ENCODE peak calls at places on chromosome 5, in nine cellular contexts. D, Y, Z, P, M, I, J, R and G are unnamed samples.

GRCh38 chr5:97098864-97099454 is 43.5 kb downstream of the LIX1 start:
- DNase-seq in D (no peak), Y (no peak), Z (no peak), P (peak), M (no peak), I (peak), J (no peak), R (no peak), G (no peak)

GRCh38 chr5:75434107-75434506 is 77.3 kb downstream of the CERT1 start:
- DNase-seq in D (no peak), Y (no peak), Z (no peak), P (peak), M (no peak), I (no peak), J (no peak), R (no peak), G (peak)

GRCh38 chr5:178361657-178362445 is 129.2 kb upstream of the PHYKPL start:
- DNase-seq in D (no peak), Y (no peak), Z (peak), P (peak), M (no peak), I (no peak), J (no peak), R (no peak), G (no peak)

GRCh38 chr5:55896663-55897062 is 45.5 kb downstream of the IL31RA start:
- DNase-seq in D (no peak), Y (no peak), Z (no peak), P (no peak), M (no peak), I (peak), J (no peak), R (no peak), G (no peak)

GRCh38 chr5:163913548-163913947 is 408.1 kb downstream of the MAT2B start:
- DNase-seq in D (no peak), Y (no peak), Z (no peak), P (no peak), M (no peak), I (peak), J (no peak), R (no peak), G (peak)

GRCh38 chr5:134714120-134714519 is 24.2 kb upstream of the CAMLG start:
- DNase-seq in D (no peak), Y (no peak), Z (no peak), P (no peak), M (no peak), I (no peak), J (peak), R (no peak), G (no peak)

GRCh38 chr5:64637837-64638443 is 52.4 kb upstream of the SHISAL2B start:
- DNase-seq in D (no peak), Y (no peak), Z (peak), P (peak), M (no peak), I (peak), J (peak), R (no peak), G (no peak)

GRCh38 chr5:72673623-72674022 is 142.8 kb upstream of the TNPO1 start:
- DNase-seq in D (no peak), Y (no peak), Z (no peak), P (no peak), M (no peak), I (no peak), J (no peak), R (no peak), G (no peak)

GRCh38 chr5:107359033-107359915 is 311.5 kb downstream of the EFNA5 start:
- DNase-seq in D (peak), Y (no peak), Z (peak), P (peak), M (no peak), I (peak), J (no peak), R (no peak), G (peak)

GRCh38 chr5:104372796-104373195 is 810.2 kb upstream of the NUDT12 start:
- DNase-seq in D (no peak), Y (no peak), Z (peak), P (peak), M (no peak), I (no peak), J (no peak), R (no peak), G (no peak)

GRCh38 chr5:72188176-72188575 is 80.9 kb downstream of the MAP1B start:
- DNase-seq in D (no peak), Y (no peak), Z (no peak), P (no peak), M (no peak), I (no peak), J (no peak), R (no peak), G (no peak)

GRCh38 chr5:34411470-34412346 is 244.4 kb upstream of the RAI14 start:
- DNase-seq in D (no peak), Y (no peak), Z (no peak), P (peak), M (no peak), I (peak), J (peak), R (no peak), G (peak)

GRCh38 chr5:73280821-73281746 is 108.1 kb downstream of the TMEM174 start:
- DNase-seq in D (peak), Y (peak), Z (peak), P (peak), M (no peak), I (peak), J (no peak), R (peak), G (peak)

GRCh38 chr5:125179617-125180016 is 433.2 kb upstream of the ZNF608 start:
- DNase-seq in D (no peak), Y (no peak), Z (no peak), P (no peak), M (no peak), I (no peak), J (no peak), R (no peak), G (no peak)

GRCh38 chr5:143576721-143577484 is 173.4 kb upstream of the NR3C1 start:
- DNase-seq in D (peak), Y (no peak), Z (peak), P (peak), M (no peak), I (peak), J (no peak), R (no peak), G (peak)

GRCh38 chr5:152092580-152092979 is 167.9 kb upstream of the GLRA1 start:
- DNase-seq in D (no peak), Y (no peak), Z (no peak), P (peak), M (no peak), I (peak), J (no peak), R (no peak), G (no peak)

GRCh38 chr5:94674841-94675382 is 56.4 kb downstream of the SLF1 start:
- DNase-seq in D (peak), Y (no peak), Z (peak), P (peak), M (no peak), I (peak), J (no peak), R (no peak), G (peak)

GRCh38 chr5:54991446-54991845 is 6.1 kb upstream of the ESM1 start:
- DNase-seq in D (no peak), Y (no peak), Z (no peak), P (peak), M (no peak), I (peak), J (no peak), R (no peak), G (no peak)

GRCh38 chr5:39256472-39256871 is 37.1 kb upstream of the FYB1 start:
- DNase-seq in D (peak), Y (no peak), Z (peak), P (peak), M (no peak), I (peak), J (no peak), R (no peak), G (peak)

GRCh38 chr5:73363911-73364730 is 84.5 kb downstream of the FOXD1 start:
- DNase-seq in D (no peak), Y (no peak), Z (peak), P (peak), M (no peak), I (peak), J (no peak), R (no peak), G (peak)

GRCh38 chr5:153222956-153223355 is 267.5 kb upstream of the GRIA1 start:
- DNase-seq in D (no peak), Y (no peak), Z (peak), P (peak), M (no peak), I (peak), J (no peak), R (no peak), G (no peak)

GRCh38 chr5:133303298-133303697 is 251.5 kb downstream of the HSPA4 start:
- DNase-seq in D (no peak), Y (no peak), Z (no peak), P (no peak), M (no peak), I (no peak), J (no peak), R (no peak), G (no peak)

GRCh38 chr5:123543438-123543837 is 31.5 kb downstream of the CSNK1G3 start:
- DNase-seq in D (no peak), Y (no peak), Z (no peak), P (peak), M (no peak), I (no peak), J (no peak), R (no peak), G (no peak)

GRCh38 chr5:142866563-142867275 is 96.5 kb downstream of the ARHGAP26 start:
- DNase-seq in D (peak), Y (peak), Z (peak), P (peak), M (peak), I (peak), J (peak), R (peak), G (peak)

GRCh38 chr5:87020099-87020934 is 247.4 kb upstream of the RASA1 start:
- DNase-seq in D (no peak), Y (no peak), Z (peak), P (peak), M (peak), I (peak), J (peak), R (no peak), G (peak)

GRCh38 chr5:134411546-134412266 is at the start of gene CDKN2AIPNL:
- DNase-seq in D (peak), Y (peak), Z (peak), P (peak), M (peak), I (peak), J (peak), R (peak), G (peak)

GRCh38 chr5:14870347-14871083 is 1.1 kb downstream of the ANKH start:
- DNase-seq in D (peak), Y (peak), Z (no peak), P (no peak), M (peak), I (peak), J (peak), R (no peak), G (no peak)

GRCh38 chr5:101942321-101942882 is 353.7 kb downstream of the SLCO4C1 start:
- DNase-seq in D (peak), Y (peak), Z (peak), P (peak), M (peak), I (peak), J (peak), R (peak), G (no peak)

GRCh38 chr5:135508496-135509005 is 27.2 kb downstream of the NEUROG1 start:
- DNase-seq in D (no peak), Y (no peak), Z (no peak), P (no peak), M (no peak), I (no peak), J (peak), R (no peak), G (no peak)

GRCh38 chr5:160342413-160342941 is 27.9 kb downstream of the C1QTNF2 start:
- DNase-seq in D (no peak), Y (no peak), Z (peak), P (peak), M (no peak), I (peak), J (no peak), R (no peak), G (peak)

GRCh38 chr5:103139264-103139865 is 19.3 kb downstream of the PPIP5K2 start:
- DNase-seq in D (peak), Y (peak), Z (peak), P (peak), M (peak), I (peak), J (peak), R (peak), G (peak)

GRCh38 chr5:135578685-135579341 is at the start of gene CXCL14:
- DNase-seq in D (no peak), Y (no peak), Z (peak), P (peak), M (no peak), I (peak), J (peak), R (no peak), G (peak)

GRCh38 chr5:1884638-1885475 is 2.1 kb upstream of the IRX4 start:
- DNase-seq in D (no peak), Y (no peak), Z (no peak), P (no peak), M (no peak), I (no peak), J (peak), R (no peak), G (no peak)
- H3K9ac ChIP-seq in D (no peak), Y (no peak), Z (no peak), P (no peak), M (no peak), I (no peak), J (no peak), R (no peak), G (no peak)

GRCh38 chr5:176619569-176620332 is 9.8 kb upstream of the GPRIN1 start:
- DNase-seq in D (no peak), Y (peak), Z (no peak), P (no peak), M (no peak), I (no peak), J (no peak), R (no peak), G (no peak)
- H3K9ac ChIP-seq in D (no peak), Y (no peak), Z (no peak), P (no peak), M (no peak), I (no peak), J (no peak), R (no peak), G (no peak)

DNA sequence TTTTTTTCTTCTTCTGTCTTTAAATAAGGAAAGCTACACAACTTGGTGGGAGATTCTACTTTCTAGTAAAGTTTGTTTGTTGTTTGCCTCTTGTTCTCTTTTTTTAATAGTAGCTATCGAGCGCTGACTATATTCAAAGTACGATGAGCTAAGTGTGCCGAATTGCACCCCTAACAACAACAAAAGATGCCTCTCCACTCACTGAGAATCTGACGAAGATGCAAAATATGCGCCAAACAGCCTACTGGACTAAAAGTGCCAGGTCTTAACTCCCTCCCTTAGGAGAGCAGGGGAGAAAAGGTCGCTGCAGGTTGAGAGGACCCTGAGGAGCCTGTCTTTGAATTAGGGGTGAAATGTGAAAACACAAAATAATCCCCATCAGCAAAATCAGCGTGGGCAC is 713.8 kb upstream of the WWC1 start:
- DNase-seq in D (no peak), Y (no peak), Z (no peak), P (peak), M (no peak), I (no peak), J (no peak), R (no peak), G (no peak)
- H3K9ac ChIP-seq in D (no peak), Y (no peak), Z (no peak), P (no peak), M (no peak), I (no peak), J (no peak), R (no peak), G (no peak)

GRCh38 chr5:177175336-177175735 is 41.8 kb downstream of the NSD1 start:
- DNase-seq in D (no peak), Y (no peak), Z (no peak), P (no peak), M (no peak), I (no peak), J (no peak), R (no peak), G (no peak)
- H3K9ac ChIP-seq in D (no peak), Y (no peak), Z (no peak), P (no peak), M (no peak), I (no peak), J (no peak), R (no peak), G (no peak)

GRCh38 chr5:112346411-112347044 is 72.5 kb downstream of the EPB41L4A start:
- DNase-seq in D (no peak), Y (no peak), Z (no peak), P (no peak), M (peak), I (no peak), J (no peak), R (no peak), G (no peak)
- H3K9ac ChIP-seq in D (no peak), Y (no peak), Z (no peak), P (no peak), M (no peak), I (no peak), J (no peak), R (no peak), G (no peak)

GRCh38 chr5:122403256-122403655 is 91.2 kb downstream of the SNCAIP start:
- DNase-seq in D (no peak), Y (no peak), Z (no peak), P (no peak), M (no peak), I (no peak), J (no peak), R (no peak), G (no peak)
- H3K9ac ChIP-seq in D (no peak), Y (no peak), Z (no peak), P (no peak), M (no peak), I (no peak), J (no peak), R (no peak), G (peak)

GRCh38 chr5:62143268-62144229 is 162.5 kb upstream of the KIF2A start:
- DNase-seq in D (peak), Y (peak), Z (peak), P (peak), M (peak), I (peak), J (peak), R (peak), G (peak)
- H3K9ac ChIP-seq in D (no peak), Y (no peak), Z (peak), P (no peak), M (no peak), I (no peak), J (no peak), R (no peak), G (no peak)

DNA sequence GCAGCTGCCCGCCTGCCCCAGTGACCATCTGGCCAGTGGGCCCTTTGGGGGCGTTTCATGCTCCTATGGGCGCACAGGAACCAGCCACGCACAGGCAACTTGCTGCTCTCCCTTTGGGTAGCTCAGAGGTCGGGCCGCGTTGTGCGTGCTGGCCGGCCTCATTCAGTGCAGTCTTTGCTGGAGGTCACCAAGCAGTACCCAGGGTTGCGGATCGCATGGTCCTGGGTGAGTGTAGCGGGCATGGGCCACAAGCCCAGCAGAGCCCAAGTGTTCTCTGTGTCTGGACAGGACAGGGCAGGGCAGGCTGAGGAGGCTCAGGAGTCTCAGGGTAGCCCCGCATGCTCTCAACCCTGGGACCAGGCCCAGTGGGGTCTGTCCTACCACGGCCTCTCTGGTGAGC is 9.9 kb upstream of the MRNIP start:
- DNase-seq in D (no peak), Y (peak), Z (no peak), P (no peak), M (no peak), I (no peak), J (no peak), R (no peak), G (no peak)
- H3K9ac ChIP-seq in D (no peak), Y (no peak), Z (no peak), P (no peak), M (no peak), I (no peak), J (no peak), R (no peak), G (no peak)

GRCh38 chr5:6449465-6450158 is 953 bp downstream of the UBE2QL1 start:
- DNase-seq in D (no peak), Y (no peak), Z (no peak), P (no peak), M (peak), I (no peak), J (no peak), R (no peak), G (no peak)
- H3K9ac ChIP-seq in D (no peak), Y (no peak), Z (no peak), P (no peak), M (peak), I (no peak), J (no peak), R (no peak), G (no peak)